ENCODE peak calls at places on chromosomes 5 and 9, in nine cellular contexts. One of them, this sample, is unnamed.

GRCh38 chr9:38181216-38181615 is 112.2 kb upstream of the SHB start:
- DNase-seq in cardiac fibroblast: peak
- DNase-seq in dorsolateral prefrontal cortex: no peak
- DNase-seq in pancreas: no peak
- DNase-seq in uterus: no peak
- DNase-seq in heart left ventricle: no peak
- DNase-seq in brain microvascular endothelial cell: no peak
- DNase-seq in fibroblast of pulmonary artery: no peak
- DNase-seq in choroid plexus epithelial cell: peak
- DNase-seq in this sample: no peak

GRCh38 chr5:55418994-55419991 is 111.5 kb downstream of the MTREX start:
- DNase-seq in cardiac fibroblast: peak
- DNase-seq in dorsolateral prefrontal cortex: no peak
- DNase-seq in pancreas: no peak
- DNase-seq in uterus: no peak
- DNase-seq in heart left ventricle: no peak
- DNase-seq in brain microvascular endothelial cell: peak
- DNase-seq in fibroblast of pulmonary artery: peak
- DNase-seq in choroid plexus epithelial cell: peak
- DNase-seq in this sample: no peak

GRCh38 chr5:121962943-121963342 is 1.2 kb downstream of the SRFBP1 start:
- DNase-seq in cardiac fibroblast: peak
- DNase-seq in dorsolateral prefrontal cortex: no peak
- DNase-seq in pancreas: no peak
- DNase-seq in uterus: no peak
- DNase-seq in heart left ventricle: no peak
- DNase-seq in brain microvascular endothelial cell: no peak
- DNase-seq in fibroblast of pulmonary artery: no peak
- DNase-seq in choroid plexus epithelial cell: no peak
- DNase-seq in this sample: no peak

GRCh38 chr5:132268698-132269551 is 11.4 kb downstream of the PDLIM4 start:
- DNase-seq in cardiac fibroblast: peak
- DNase-seq in dorsolateral prefrontal cortex: no peak
- DNase-seq in pancreas: no peak
- DNase-seq in uterus: peak
- DNase-seq in heart left ventricle: no peak
- DNase-seq in brain microvascular endothelial cell: no peak
- DNase-seq in fibroblast of pulmonary artery: peak
- DNase-seq in choroid plexus epithelial cell: peak
- DNase-seq in this sample: no peak

GRCh38 chr9:114696814-114697544 is 15.0 kb upstream of the TEX48 start:
- DNase-seq in cardiac fibroblast: no peak
- DNase-seq in dorsolateral prefrontal cortex: no peak
- DNase-seq in pancreas: no peak
- DNase-seq in uterus: no peak
- DNase-seq in heart left ventricle: no peak
- DNase-seq in brain microvascular endothelial cell: peak
- DNase-seq in fibroblast of pulmonary artery: no peak
- DNase-seq in choroid plexus epithelial cell: peak
- DNase-seq in this sample: no peak

GRCh38 chr5:71778678-71779276 is 59.7 kb downstream of the CARTPT start:
- DNase-seq in cardiac fibroblast: peak
- DNase-seq in dorsolateral prefrontal cortex: peak
- DNase-seq in pancreas: no peak
- DNase-seq in uterus: no peak
- DNase-seq in heart left ventricle: no peak
- DNase-seq in brain microvascular endothelial cell: peak
- DNase-seq in fibroblast of pulmonary artery: peak
- DNase-seq in choroid plexus epithelial cell: peak
- DNase-seq in this sample: peak

GRCh38 chr5:133754575-133755169 is 142.3 kb upstream of the FSTL4 start:
- DNase-seq in cardiac fibroblast: peak
- DNase-seq in dorsolateral prefrontal cortex: no peak
- DNase-seq in pancreas: no peak
- DNase-seq in uterus: no peak
- DNase-seq in heart left ventricle: no peak
- DNase-seq in brain microvascular endothelial cell: peak
- DNase-seq in fibroblast of pulmonary artery: peak
- DNase-seq in choroid plexus epithelial cell: peak
- DNase-seq in this sample: peak

GRCh38 chr5:2187156-2187555 is 304.4 kb upstream of the IRX4 start:
- DNase-seq in cardiac fibroblast: no peak
- DNase-seq in dorsolateral prefrontal cortex: no peak
- DNase-seq in pancreas: no peak
- DNase-seq in uterus: no peak
- DNase-seq in heart left ventricle: no peak
- DNase-seq in brain microvascular endothelial cell: no peak
- DNase-seq in fibroblast of pulmonary artery: no peak
- DNase-seq in choroid plexus epithelial cell: no peak
- DNase-seq in this sample: no peak

GRCh38 chr9:108444400-108445358 is 411.1 kb downstream of the ACTL7B start:
- DNase-seq in cardiac fibroblast: peak
- DNase-seq in dorsolateral prefrontal cortex: no peak
- DNase-seq in pancreas: no peak
- DNase-seq in uterus: peak
- DNase-seq in heart left ventricle: no peak
- DNase-seq in brain microvascular endothelial cell: peak
- DNase-seq in fibroblast of pulmonary artery: peak
- DNase-seq in choroid plexus epithelial cell: peak
- DNase-seq in this sample: no peak

GRCh38 chr5:151093476-151093889 is 12.6 kb upstream of the TNIP1 start:
- DNase-seq in cardiac fibroblast: peak
- DNase-seq in dorsolateral prefrontal cortex: no peak
- DNase-seq in pancreas: no peak
- DNase-seq in uterus: peak
- DNase-seq in heart left ventricle: no peak
- DNase-seq in brain microvascular endothelial cell: peak
- DNase-seq in fibroblast of pulmonary artery: peak
- DNase-seq in choroid plexus epithelial cell: peak
- DNase-seq in this sample: no peak

GRCh38 chr5:59766394-59766793 is 127.1 kb downstream of the PDE4D start:
- DNase-seq in cardiac fibroblast: no peak
- DNase-seq in dorsolateral prefrontal cortex: no peak
- DNase-seq in pancreas: peak
- DNase-seq in uterus: peak
- DNase-seq in heart left ventricle: peak
- DNase-seq in brain microvascular endothelial cell: peak
- DNase-seq in fibroblast of pulmonary artery: peak
- DNase-seq in choroid plexus epithelial cell: peak
- DNase-seq in this sample: no peak

GRCh38 chr5:169567079-169567478 is 16.5 kb upstream of the SPDL1 start:
- DNase-seq in cardiac fibroblast: peak
- DNase-seq in dorsolateral prefrontal cortex: no peak
- DNase-seq in pancreas: no peak
- DNase-seq in uterus: no peak
- DNase-seq in heart left ventricle: no peak
- DNase-seq in brain microvascular endothelial cell: no peak
- DNase-seq in fibroblast of pulmonary artery: peak
- DNase-seq in choroid plexus epithelial cell: peak
- DNase-seq in this sample: no peak

GRCh38 chr9:112002131-112002846 is 105.7 kb downstream of the UGCG start:
- DNase-seq in cardiac fibroblast: no peak
- DNase-seq in dorsolateral prefrontal cortex: no peak
- DNase-seq in pancreas: no peak
- DNase-seq in uterus: no peak
- DNase-seq in heart left ventricle: no peak
- DNase-seq in brain microvascular endothelial cell: no peak
- DNase-seq in fibroblast of pulmonary artery: no peak
- DNase-seq in choroid plexus epithelial cell: no peak
- DNase-seq in this sample: no peak

GRCh38 chr5:1507457-1507856 is 16.3 kb downstream of the LPCAT1 start:
- DNase-seq in cardiac fibroblast: no peak
- DNase-seq in dorsolateral prefrontal cortex: no peak
- DNase-seq in pancreas: peak
- DNase-seq in uterus: no peak
- DNase-seq in heart left ventricle: peak
- DNase-seq in brain microvascular endothelial cell: no peak
- DNase-seq in fibroblast of pulmonary artery: no peak
- DNase-seq in choroid plexus epithelial cell: no peak
- DNase-seq in this sample: peak

GRCh38 chr5:71751422-71751821 is 32.3 kb downstream of the CARTPT start:
- DNase-seq in cardiac fibroblast: no peak
- DNase-seq in dorsolateral prefrontal cortex: no peak
- DNase-seq in pancreas: no peak
- DNase-seq in uterus: no peak
- DNase-seq in heart left ventricle: no peak
- DNase-seq in brain microvascular endothelial cell: no peak
- DNase-seq in fibroblast of pulmonary artery: no peak
- DNase-seq in choroid plexus epithelial cell: no peak
- DNase-seq in this sample: no peak

GRCh38 chr5:35938518-35939227 is at the start of gene CAPSL:
- DNase-seq in cardiac fibroblast: peak
- DNase-seq in dorsolateral prefrontal cortex: no peak
- DNase-seq in pancreas: no peak
- DNase-seq in uterus: peak
- DNase-seq in heart left ventricle: no peak
- DNase-seq in brain microvascular endothelial cell: peak
- DNase-seq in fibroblast of pulmonary artery: peak
- DNase-seq in choroid plexus epithelial cell: peak
- DNase-seq in this sample: peak

GRCh38 chr9:122095010-122095767 is 2.1 kb upstream of the TTLL11 start:
- DNase-seq in cardiac fibroblast: peak
- DNase-seq in dorsolateral prefrontal cortex: no peak
- DNase-seq in pancreas: no peak
- DNase-seq in uterus: peak
- DNase-seq in heart left ventricle: peak
- DNase-seq in brain microvascular endothelial cell: peak
- DNase-seq in fibroblast of pulmonary artery: peak
- DNase-seq in choroid plexus epithelial cell: peak
- DNase-seq in this sample: peak

GRCh38 chr9:134101623-134102149 is 33.9 kb upstream of the BRD3 start:
- DNase-seq in cardiac fibroblast: no peak
- DNase-seq in dorsolateral prefrontal cortex: no peak
- DNase-seq in pancreas: no peak
- DNase-seq in uterus: no peak
- DNase-seq in heart left ventricle: no peak
- DNase-seq in brain microvascular endothelial cell: no peak
- DNase-seq in fibroblast of pulmonary artery: no peak
- DNase-seq in choroid plexus epithelial cell: no peak
- DNase-seq in this sample: no peak

GRCh38 chr9:131278421-131279111 is 2.3 kb upstream of the FAM78A start:
- DNase-seq in cardiac fibroblast: no peak
- DNase-seq in dorsolateral prefrontal cortex: no peak
- DNase-seq in pancreas: no peak
- DNase-seq in uterus: no peak
- DNase-seq in heart left ventricle: no peak
- DNase-seq in brain microvascular endothelial cell: no peak
- DNase-seq in fibroblast of pulmonary artery: no peak
- DNase-seq in choroid plexus epithelial cell: no peak
- DNase-seq in this sample: no peak
- H3K4me3 ChIP-seq in cardiac fibroblast: no peak
- H3K4me3 ChIP-seq in dorsolateral prefrontal cortex: no peak
- H3K4me3 ChIP-seq in pancreas: no peak
- H3K4me3 ChIP-seq in uterus: no peak
- H3K4me3 ChIP-seq in heart left ventricle: no peak
- H3K4me3 ChIP-seq in brain microvascular endothelial cell: no peak
- H3K4me3 ChIP-seq in fibroblast of pulmonary artery: no peak
- H3K4me3 ChIP-seq in choroid plexus epithelial cell: no peak
- H3K4me3 ChIP-seq in this sample: peak

DNA sequence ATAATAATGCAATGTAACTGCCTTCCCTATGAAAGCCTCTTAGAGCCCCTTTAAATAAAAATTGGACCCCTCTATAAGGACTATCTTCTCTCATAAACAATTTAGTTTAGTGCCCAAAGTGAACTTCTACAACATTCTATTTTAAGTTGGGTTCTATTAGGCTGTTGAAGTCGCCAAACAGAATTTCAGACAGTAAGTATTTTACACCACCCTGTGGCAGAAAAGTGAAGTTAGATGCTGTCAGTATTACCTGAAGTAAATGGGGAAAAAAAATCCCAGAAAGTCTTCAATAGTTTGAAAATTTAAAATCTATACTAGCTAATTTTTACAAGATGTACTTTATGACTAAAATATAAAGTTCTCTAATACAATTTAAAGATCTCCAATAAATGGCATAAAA is 29.5 kb downstream of the CAAP1 start:
- DNase-seq in cardiac fibroblast: peak
- DNase-seq in dorsolateral prefrontal cortex: no peak
- DNase-seq in pancreas: no peak
- DNase-seq in uterus: no peak
- DNase-seq in heart left ventricle: no peak
- DNase-seq in brain microvascular endothelial cell: peak
- DNase-seq in fibroblast of pulmonary artery: peak
- DNase-seq in choroid plexus epithelial cell: peak
- DNase-seq in this sample: no peak
- TF ChIP-seq CTCF in cardiac fibroblast: peak
- TF ChIP-seq CTCF in dorsolateral prefrontal cortex: peak
- TF ChIP-seq CTCF in pancreas: no peak
- TF ChIP-seq CTCF in uterus: no peak
- TF ChIP-seq CTCF in heart left ventricle: no peak
- TF ChIP-seq CTCF in brain microvascular endothelial cell: peak
- TF ChIP-seq CTCF in fibroblast of pulmonary artery: peak
- TF ChIP-seq CTCF in choroid plexus epithelial cell: peak
- TF ChIP-seq CTCF in this sample: peak

GRCh38 chr9:129482521-129483466 is 138.1 kb downstream of the C9orf50 start:
- DNase-seq in cardiac fibroblast: peak
- DNase-seq in dorsolateral prefrontal cortex: peak
- DNase-seq in pancreas: peak
- DNase-seq in uterus: peak
- DNase-seq in heart left ventricle: peak
- DNase-seq in brain microvascular endothelial cell: peak
- DNase-seq in fibroblast of pulmonary artery: peak
- DNase-seq in choroid plexus epithelial cell: peak
- DNase-seq in this sample: no peak
- H3K4me3 ChIP-seq in cardiac fibroblast: peak
- H3K4me3 ChIP-seq in dorsolateral prefrontal cortex: peak
- H3K4me3 ChIP-seq in pancreas: peak
- H3K4me3 ChIP-seq in uterus: peak
- H3K4me3 ChIP-seq in heart left ventricle: peak
- H3K4me3 ChIP-seq in brain microvascular endothelial cell: peak
- H3K4me3 ChIP-seq in fibroblast of pulmonary artery: peak
- H3K4me3 ChIP-seq in choroid plexus epithelial cell: peak
- H3K4me3 ChIP-seq in this sample: peak

GRCh38 chr5:145912019-145912418 is 24.4 kb upstream of the SH3RF2 start:
- DNase-seq in cardiac fibroblast: no peak
- DNase-seq in dorsolateral prefrontal cortex: no peak
- DNase-seq in pancreas: no peak
- DNase-seq in uterus: no peak
- DNase-seq in heart left ventricle: no peak
- DNase-seq in brain microvascular endothelial cell: no peak
- DNase-seq in fibroblast of pulmonary artery: no peak
- DNase-seq in choroid plexus epithelial cell: no peak
- DNase-seq in this sample: no peak

GRCh38 chr5:145911164-145911563 is 25.2 kb upstream of the SH3RF2 start:
- DNase-seq in cardiac fibroblast: no peak
- DNase-seq in dorsolateral prefrontal cortex: no peak
- DNase-seq in pancreas: no peak
- DNase-seq in uterus: no peak
- DNase-seq in heart left ventricle: no peak
- DNase-seq in brain microvascular endothelial cell: no peak
- DNase-seq in fibroblast of pulmonary artery: no peak
- DNase-seq in choroid plexus epithelial cell: no peak
- DNase-seq in this sample: no peak

GRCh38 chr5:145906401-145906800 is 30.0 kb upstream of the SH3RF2 start:
- DNase-seq in cardiac fibroblast: no peak
- DNase-seq in dorsolateral prefrontal cortex: no peak
- DNase-seq in pancreas: no peak
- DNase-seq in uterus: no peak
- DNase-seq in heart left ventricle: no peak
- DNase-seq in brain microvascular endothelial cell: no peak
- DNase-seq in fibroblast of pulmonary artery: no peak
- DNase-seq in choroid plexus epithelial cell: no peak
- DNase-seq in this sample: no peak

GRCh38 chr5:145904743-145905142 is 31.6 kb upstream of the SH3RF2 start:
- DNase-seq in cardiac fibroblast: no peak
- DNase-seq in dorsolateral prefrontal cortex: no peak
- DNase-seq in pancreas: no peak
- DNase-seq in uterus: no peak
- DNase-seq in heart left ventricle: no peak
- DNase-seq in brain microvascular endothelial cell: no peak
- DNase-seq in fibroblast of pulmonary artery: no peak
- DNase-seq in choroid plexus epithelial cell: no peak
- DNase-seq in this sample: no peak

GRCh38 chr5:145908206-145908945 is 28.0 kb upstream of the SH3RF2 start:
- DNase-seq in cardiac fibroblast: no peak
- DNase-seq in dorsolateral prefrontal cortex: no peak
- DNase-seq in pancreas: no peak
- DNase-seq in uterus: no peak
- DNase-seq in heart left ventricle: no peak
- DNase-seq in brain microvascular endothelial cell: no peak
- DNase-seq in fibroblast of pulmonary artery: no peak
- DNase-seq in choroid plexus epithelial cell: peak
- DNase-seq in this sample: no peak
- TF ChIP-seq CTCF in cardiac fibroblast: peak
- TF ChIP-seq CTCF in dorsolateral prefrontal cortex: no peak
- TF ChIP-seq CTCF in pancreas: no peak
- TF ChIP-seq CTCF in uterus: no peak
- TF ChIP-seq CTCF in heart left ventricle: no peak
- TF ChIP-seq CTCF in brain microvascular endothelial cell: peak
- TF ChIP-seq CTCF in fibroblast of pulmonary artery: peak
- TF ChIP-seq CTCF in choroid plexus epithelial cell: peak
- TF ChIP-seq CTCF in this sample: peak

This sample was measured in LNCaP clone FGC.